ENCODE peak calls at places on chromosomes 13 and 19, in five cellular contexts. K, L, U, G and P are unnamed samples.

GRCh38 chr13:50129923-50130685 is 114.9 kb downstream of the KCNRG start:
- DNase-seq in K (peak), L (peak), U (no peak), G (no peak), P (no peak)

GRCh38 chr13:93859666-93860065 is 619.8 kb downstream of the DCT start:
- DNase-seq in K (no peak), L (no peak), U (no peak), G (no peak), P (no peak)

GRCh38 chr19:13968383-13968935 is 16.1 kb downstream of the DCAF15 start:
- DNase-seq in K (no peak), L (no peak), U (no peak), G (no peak), P (no peak)

GRCh38 chr13:107767119-107767518 is 448.2 kb downstream of the LIG4 start:
- DNase-seq in K (no peak), L (no peak), U (no peak), G (no peak), P (no peak)

GRCh38 chr19:14147797-14148605 is 11.6 kb upstream of the ASF1B start:
- DNase-seq in K (peak), L (peak), U (peak), G (peak), P (peak)

GRCh38 chr13:22648325-22648758 is 532.4 kb upstream of the SGCG start:
- DNase-seq in K (no peak), L (no peak), U (no peak), G (no peak), P (peak)

GRCh38 chr19:14004619-14005380 is 1.3 kb downstream of the RFX1 start:
- DNase-seq in K (no peak), L (no peak), U (peak), G (peak), P (peak)

GRCh38 chr19:46904114-46905060 is 43.6 kb downstream of the ARHGAP35 start:
- DNase-seq in K (no peak), L (peak), U (no peak), G (no peak), P (no peak)

DNA sequence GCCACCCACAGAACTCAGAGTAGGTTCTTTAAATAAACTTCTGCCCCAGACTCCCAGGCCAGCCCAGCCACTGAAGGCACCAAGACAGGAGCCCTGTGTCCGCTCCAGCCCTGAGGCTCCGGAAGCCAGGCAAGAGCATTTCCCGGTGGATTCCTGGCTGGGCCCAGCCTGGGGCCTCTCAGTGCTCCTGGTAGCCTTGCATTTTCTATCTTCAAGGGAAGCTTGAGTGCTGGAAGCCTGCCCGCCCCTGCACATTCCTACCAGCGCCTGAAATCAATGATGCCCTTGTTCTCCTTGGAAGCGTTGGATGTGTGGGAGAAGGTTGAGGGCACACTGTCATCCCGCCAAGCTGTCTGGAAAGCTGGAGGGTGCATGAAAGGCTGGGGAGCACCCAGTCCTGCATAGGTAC is 70.3 kb downstream of the ALOX5AP start:
- DNase-seq in K (no peak), L (no peak), U (peak), G (peak), P (no peak)
- TF ChIP-seq POLR2A in K (no peak), L (no peak), U (no peak), G (no peak), P (no peak)

GRCh38 chr13:52652980-52653303 is 306 bp downstream of the SUGT1 start:
- DNase-seq in K (peak), L (no peak), U (no peak), G (no peak), P (no peak)
- TF ChIP-seq CTCF in K (no peak), L (no peak), U (no peak), G (peak), P (no peak)

GRCh38 chr19:12295191-12295590 is 508 bp upstream of the ZNF44 start:
- DNase-seq in K (no peak), L (no peak), U (no peak), G (no peak), P (no peak)

GRCh38 chr19:12293771-12294307 is 844 bp downstream of the ZNF44 start:
- DNase-seq in K (peak), L (peak), U (peak), G (peak), P (peak)

GRCh38 chr19:12289790-12290065 is 5.0 kb downstream of the ZNF44 start:
- DNase-seq in K (no peak), L (no peak), U (no peak), G (no peak), P (no peak)

GRCh38 chr19:12294308-12295158 is at the start of gene ZNF44:
- DNase-seq in K (peak), L (peak), U (peak), G (peak), P (peak)
- TF ChIP-seq POLR2A in K (no peak), L (peak), U (no peak), G (peak), P (no peak)

GRCh38 chr19:10537668-10538067 is 6.0 kb upstream of the ATG4D start:
- DNase-seq in K (no peak), L (no peak), U (no peak), G (no peak), P (no peak)
- TF ChIP-seq CTCF in K (no peak), L (no peak), U (no peak), G (no peak), P (no peak)

GRCh38 chr19:45616709-45617027 is 14.7 kb upstream of the GPR4 start:
- DNase-seq in K (no peak), L (no peak), U (no peak), G (no peak), P (no peak)

GRCh38 chr19:45608948-45609347 is 6.9 kb upstream of the GPR4 start:
- DNase-seq in K (no peak), L (no peak), U (no peak), G (no peak), P (no peak)

GRCh38 chr19:45615795-45616708 is 14.0 kb upstream of the GPR4 start:
- DNase-seq in K (peak), L (peak), U (peak), G (peak), P (peak)

GRCh38 chr19:45613926-45614725 is 12.1 kb upstream of the GPR4 start:
- DNase-seq in K (peak), L (peak), U (no peak), G (no peak), P (peak)
- TF ChIP-seq POLR2A in K (no peak), L (no peak), U (no peak), G (no peak), P (no peak)

GRCh38 chr19:41785653-41786052 is 10.7 kb upstream of the CEACAM3 start:
- DNase-seq in K (peak), L (no peak), U (peak), G (peak), P (peak)
- TF ChIP-seq CTCF in K (peak), L (peak), U (peak), G (peak), P (peak)

GRCh38 chr19:2305974-2306806 is 1.8 kb downstream of the LINGO3 start:
- DNase-seq in K (no peak), L (no peak), U (no peak), G (no peak), P (no peak)
- TF ChIP-seq POLR2A in K (no peak), L (no peak), U (no peak), G (no peak), P (no peak)